ENCODE peak calls at places on chromosomes 1 and 21, in nine cellular contexts. One of them, this sample, is unnamed.

GRCh38 chr1:221309711-221310110 is 430.5 kb downstream of the HLX start:
- DNase-seq in endodermal cell: no peak
- DNase-seq in A549: no peak
- DNase-seq in substantia nigra: no peak
- DNase-seq in lung: no peak
- DNase-seq in OCI-LY7: no peak
- DNase-seq in IMR-90: no peak
- DNase-seq in psoas muscle: no peak
- DNase-seq in right lobe of liver: no peak
- DNase-seq in this sample: no peak

GRCh38 chr1:169892819-169893644 is 664 bp downstream of the SCYL3 start:
- DNase-seq in endodermal cell: no peak
- DNase-seq in A549: peak; percentile 21
- DNase-seq in substantia nigra: no peak
- DNase-seq in lung: peak; percentile 48
- DNase-seq in OCI-LY7: peak; percentile 11
- DNase-seq in IMR-90: peak; percentile 27
- DNase-seq in psoas muscle: no peak
- DNase-seq in right lobe of liver: no peak
- DNase-seq in this sample: peak; percentile 35

GRCh38 chr21:41821081-41821755 is 54.4 kb upstream of the RIPK4 start:
- DNase-seq in endodermal cell: no peak
- DNase-seq in A549: no peak
- DNase-seq in substantia nigra: no peak
- DNase-seq in lung: no peak
- DNase-seq in OCI-LY7: no peak
- DNase-seq in IMR-90: no peak
- DNase-seq in psoas muscle: no peak
- DNase-seq in right lobe of liver: no peak
- DNase-seq in this sample: no peak

GRCh38 chr1:70528591-70529333 is 117.7 kb downstream of the CTH start:
- DNase-seq in endodermal cell: peak; percentile 83
- DNase-seq in A549: peak; percentile 4
- DNase-seq in substantia nigra: no peak
- DNase-seq in lung: no peak
- DNase-seq in OCI-LY7: peak; percentile 26
- DNase-seq in IMR-90: peak; percentile 33
- DNase-seq in psoas muscle: no peak
- DNase-seq in right lobe of liver: no peak
- DNase-seq in this sample: no peak

GRCh38 chr1:1322952-1323351 is 1.5 kb downstream of the INTS11 start:
- DNase-seq in endodermal cell: no peak
- DNase-seq in A549: no peak
- DNase-seq in substantia nigra: no peak
- DNase-seq in lung: no peak
- DNase-seq in OCI-LY7: no peak
- DNase-seq in IMR-90: no peak
- DNase-seq in psoas muscle: no peak
- DNase-seq in right lobe of liver: no peak
- DNase-seq in this sample: no peak

GRCh38 chr1:184691719-184692324 is 62.8 kb downstream of the EDEM3 start:
- DNase-seq in endodermal cell: no peak
- DNase-seq in A549: peak; percentile 14
- DNase-seq in substantia nigra: no peak
- DNase-seq in lung: no peak
- DNase-seq in OCI-LY7: peak; percentile 24
- DNase-seq in IMR-90: peak; percentile 68
- DNase-seq in psoas muscle: no peak
- DNase-seq in right lobe of liver: no peak
- DNase-seq in this sample: no peak

GRCh38 chr1:29120955-29121485 is 2.7 kb downstream of the TMEM200B start:
- DNase-seq in endodermal cell: peak; percentile 94
- DNase-seq in A549: peak; percentile 41
- DNase-seq in substantia nigra: no peak
- DNase-seq in lung: no peak
- DNase-seq in OCI-LY7: peak; percentile 76
- DNase-seq in IMR-90: peak; percentile 16
- DNase-seq in psoas muscle: peak; percentile 66
- DNase-seq in right lobe of liver: no peak
- DNase-seq in this sample: no peak

GRCh38 chr1:83508485-83509151 is 490.3 kb downstream of the TTLL7 start:
- DNase-seq in endodermal cell: no peak
- DNase-seq in A549: no peak
- DNase-seq in substantia nigra: no peak
- DNase-seq in lung: no peak
- DNase-seq in OCI-LY7: no peak
- DNase-seq in IMR-90: peak; percentile 41
- DNase-seq in psoas muscle: no peak
- DNase-seq in right lobe of liver: no peak
- DNase-seq in this sample: no peak

GRCh38 chr1:184805667-184806295 is 51.1 kb upstream of the EDEM3 start:
- DNase-seq in endodermal cell: peak; percentile 96
- DNase-seq in A549: peak; percentile 76
- DNase-seq in substantia nigra: peak; percentile 70
- DNase-seq in lung: peak; percentile 87
- DNase-seq in OCI-LY7: peak; percentile 71
- DNase-seq in IMR-90: peak; percentile 83
- DNase-seq in psoas muscle: peak; percentile 93
- DNase-seq in right lobe of liver: peak; percentile 87
- DNase-seq in this sample: peak; percentile 73

GRCh38 chr1:70220015-70220414 is 1.2 kb upstream of the SRSF11 start:
- DNase-seq in endodermal cell: no peak
- DNase-seq in A549: no peak
- DNase-seq in substantia nigra: no peak
- DNase-seq in lung: no peak
- DNase-seq in OCI-LY7: peak; percentile 37
- DNase-seq in IMR-90: no peak
- DNase-seq in psoas muscle: no peak
- DNase-seq in right lobe of liver: no peak
- DNase-seq in this sample: no peak

GRCh38 chr1:24724345-24725208 is 20.7 kb upstream of the CLIC4 start:
- DNase-seq in endodermal cell: peak; percentile 86
- DNase-seq in A549: peak; percentile 87
- DNase-seq in substantia nigra: no peak
- DNase-seq in lung: no peak
- DNase-seq in OCI-LY7: no peak
- DNase-seq in IMR-90: peak; percentile 84
- DNase-seq in psoas muscle: no peak
- DNase-seq in right lobe of liver: no peak
- DNase-seq in this sample: no peak

GRCh38 chr1:24726741-24727140 is 18.5 kb upstream of the CLIC4 start:
- DNase-seq in endodermal cell: no peak
- DNase-seq in A549: no peak
- DNase-seq in substantia nigra: no peak
- DNase-seq in lung: no peak
- DNase-seq in OCI-LY7: peak; percentile 33
- DNase-seq in IMR-90: no peak
- DNase-seq in psoas muscle: no peak
- DNase-seq in right lobe of liver: no peak
- DNase-seq in this sample: no peak

GRCh38 chr1:24721533-24721932 is 23.7 kb upstream of the CLIC4 start:
- DNase-seq in endodermal cell: no peak
- DNase-seq in A549: no peak
- DNase-seq in substantia nigra: no peak
- DNase-seq in lung: no peak
- DNase-seq in OCI-LY7: no peak
- DNase-seq in IMR-90: no peak
- DNase-seq in psoas muscle: no peak
- DNase-seq in right lobe of liver: no peak
- DNase-seq in this sample: no peak

GRCh38 chr1:24727490-24728214 is 17.6 kb upstream of the CLIC4 start:
- DNase-seq in endodermal cell: no peak
- DNase-seq in A549: no peak
- DNase-seq in substantia nigra: no peak
- DNase-seq in lung: peak; percentile 64
- DNase-seq in OCI-LY7: peak; percentile 53
- DNase-seq in IMR-90: peak; percentile 93
- DNase-seq in psoas muscle: peak; percentile 63
- DNase-seq in right lobe of liver: peak; percentile 49
- DNase-seq in this sample: no peak

DNA sequence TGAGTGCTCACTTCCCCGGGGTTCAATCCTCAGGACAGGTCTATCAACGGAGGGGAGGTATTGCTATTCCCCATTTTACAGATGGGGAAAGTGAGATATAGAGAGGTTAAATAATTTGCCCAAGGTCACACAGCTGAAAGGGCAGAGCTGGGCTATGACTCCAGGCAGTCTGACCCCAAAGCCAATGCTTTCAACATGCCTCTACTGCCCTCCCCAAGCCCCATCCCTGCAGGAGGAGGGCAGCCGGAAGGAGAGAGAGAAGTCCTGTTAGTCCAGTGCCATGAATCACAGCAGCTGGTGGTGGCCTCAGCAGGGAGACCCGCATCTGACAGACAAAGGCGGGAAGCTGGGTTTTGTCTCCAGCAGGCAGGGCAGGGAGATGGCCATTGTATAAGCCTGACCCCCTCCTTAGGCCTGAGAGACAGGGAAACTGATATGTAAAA is 20.0 kb upstream of the CLIC4 start:
- DNase-seq in endodermal cell: peak; percentile 95
- DNase-seq in A549: no peak
- DNase-seq in substantia nigra: no peak
- DNase-seq in lung: no peak
- DNase-seq in OCI-LY7: no peak
- DNase-seq in IMR-90: peak; percentile 54
- DNase-seq in psoas muscle: no peak
- DNase-seq in right lobe of liver: no peak
- DNase-seq in this sample: no peak
- H3K27ac ChIP-seq in endodermal cell: peak overlapping the region; percentile 67
- H3K27ac ChIP-seq in A549: peak overlapping the region; percentile 59
- H3K27ac ChIP-seq in substantia nigra: peak overlapping the region; percentile 71
- H3K27ac ChIP-seq in lung: no peak overlapping the region
- H3K27ac ChIP-seq in OCI-LY7: no peak overlapping the region
- H3K27ac ChIP-seq in IMR-90: peak overlapping the region; percentile 86
- H3K27ac ChIP-seq in psoas muscle: no peak overlapping the region
- H3K27ac ChIP-seq in right lobe of liver: no peak overlapping the region
- H3K27ac ChIP-seq in this sample: peak overlapping the region; percentile 24

GRCh38 chr1:15411593-15412487 is 2.2 kb downstream of the EFHD2 start:
- DNase-seq in endodermal cell: peak; percentile 77
- DNase-seq in A549: no peak
- DNase-seq in substantia nigra: no peak
- DNase-seq in lung: peak; percentile 71
- DNase-seq in OCI-LY7: peak; percentile 77
- DNase-seq in IMR-90: peak; percentile 47
- DNase-seq in psoas muscle: peak; percentile 65
- DNase-seq in right lobe of liver: peak; percentile 62
- DNase-seq in this sample: no peak

GRCh38 chr1:15413563-15414449 is 4.1 kb downstream of the EFHD2 start:
- DNase-seq in endodermal cell: peak; percentile 67
- DNase-seq in A549: no peak
- DNase-seq in substantia nigra: no peak
- DNase-seq in lung: no peak
- DNase-seq in OCI-LY7: no peak
- DNase-seq in IMR-90: no peak
- DNase-seq in psoas muscle: no peak
- DNase-seq in right lobe of liver: no peak
- DNase-seq in this sample: no peak

GRCh38 chr1:15412843-15413242 is 3.2 kb downstream of the EFHD2 start:
- DNase-seq in endodermal cell: no peak
- DNase-seq in A549: no peak
- DNase-seq in substantia nigra: no peak
- DNase-seq in lung: no peak
- DNase-seq in OCI-LY7: no peak
- DNase-seq in IMR-90: no peak
- DNase-seq in psoas muscle: no peak
- DNase-seq in right lobe of liver: no peak
- DNase-seq in this sample: no peak

GRCh38 chr1:15410884-15411245 is 1.2 kb downstream of the EFHD2 start:
- DNase-seq in endodermal cell: peak; percentile 49
- DNase-seq in A549: no peak
- DNase-seq in substantia nigra: no peak
- DNase-seq in lung: no peak
- DNase-seq in OCI-LY7: no peak
- DNase-seq in IMR-90: no peak
- DNase-seq in psoas muscle: no peak
- DNase-seq in right lobe of liver: no peak
- DNase-seq in this sample: no peak

DNA sequence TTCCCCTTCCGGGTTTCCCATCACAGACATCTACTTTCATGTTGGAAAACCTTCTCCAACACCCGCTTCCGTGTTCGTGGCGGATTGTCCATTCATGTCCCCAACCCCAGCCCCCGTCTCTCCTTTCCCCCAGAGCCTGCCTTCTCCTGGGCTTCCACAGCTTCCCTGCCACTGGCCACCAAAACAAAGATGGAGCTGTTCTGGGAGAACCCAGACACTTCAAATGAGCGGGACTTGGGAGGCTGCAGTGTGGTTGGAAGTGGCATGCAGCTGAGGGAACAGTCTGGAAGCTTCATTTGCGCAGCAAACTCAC is 2.8 kb downstream of the EFHD2 start:
- DNase-seq in endodermal cell: no peak
- DNase-seq in A549: no peak
- DNase-seq in substantia nigra: no peak
- DNase-seq in lung: no peak
- DNase-seq in OCI-LY7: no peak
- DNase-seq in IMR-90: no peak
- DNase-seq in psoas muscle: no peak
- DNase-seq in right lobe of liver: no peak
- DNase-seq in this sample: no peak
- H3K27ac ChIP-seq in endodermal cell: no peak overlapping the region
- H3K27ac ChIP-seq in A549: peak overlapping the region; percentile 95
- H3K27ac ChIP-seq in substantia nigra: peak overlapping the region; percentile 49
- H3K27ac ChIP-seq in lung: no peak overlapping the region
- H3K27ac ChIP-seq in OCI-LY7: no peak overlapping the region
- H3K27ac ChIP-seq in IMR-90: no peak overlapping the region
- H3K27ac ChIP-seq in psoas muscle: no peak overlapping the region
- H3K27ac ChIP-seq in right lobe of liver: no peak overlapping the region
- H3K27ac ChIP-seq in this sample: no peak overlapping the region

DNA sequence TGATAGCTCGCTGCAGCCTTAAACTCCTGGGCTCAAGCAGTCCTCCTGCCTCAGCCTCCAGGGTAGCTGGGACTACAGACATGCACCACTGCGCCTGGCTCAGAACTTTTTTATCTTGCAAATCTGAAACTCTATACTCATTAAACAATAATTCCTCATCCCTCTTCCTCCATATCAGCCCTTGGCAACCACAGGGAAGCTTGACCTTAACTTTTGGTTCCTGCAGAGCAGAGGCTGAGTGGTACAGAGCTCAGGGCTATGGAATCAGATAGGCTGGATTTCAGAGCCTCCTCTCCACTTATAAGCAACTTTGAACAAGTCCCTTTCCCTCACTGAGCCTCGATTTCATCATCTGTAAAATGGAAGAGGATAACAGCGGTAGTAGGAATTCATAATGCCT is 47.4 kb downstream of the ECE1 start:
- DNase-seq in endodermal cell: no peak
- DNase-seq in A549: no peak
- DNase-seq in substantia nigra: no peak
- DNase-seq in lung: no peak
- DNase-seq in OCI-LY7: no peak
- DNase-seq in IMR-90: no peak
- DNase-seq in psoas muscle: no peak
- DNase-seq in right lobe of liver: no peak
- DNase-seq in this sample: no peak
- H3K27ac ChIP-seq in endodermal cell: no peak overlapping the region
- H3K27ac ChIP-seq in A549: no peak overlapping the region
- H3K27ac ChIP-seq in substantia nigra: no peak overlapping the region
- H3K27ac ChIP-seq in lung: no peak overlapping the region
- H3K27ac ChIP-seq in OCI-LY7: no peak overlapping the region
- H3K27ac ChIP-seq in IMR-90: no peak overlapping the region
- H3K27ac ChIP-seq in psoas muscle: no peak overlapping the region
- H3K27ac ChIP-seq in right lobe of liver: no peak overlapping the region
- H3K27ac ChIP-seq in this sample: no peak overlapping the region

DNA sequence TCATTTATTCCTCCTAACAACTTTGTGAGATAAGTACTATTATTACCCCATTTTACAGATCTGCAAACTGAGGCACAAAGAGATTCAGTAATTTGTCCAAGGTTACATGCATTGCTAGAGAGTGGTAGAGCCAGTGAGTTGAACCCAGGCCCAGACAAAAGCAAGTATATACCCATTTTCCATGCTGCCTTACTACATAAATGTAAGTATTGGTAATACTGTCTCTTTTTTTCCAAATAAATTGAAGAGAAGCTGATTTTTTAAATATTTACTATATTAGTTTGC is 33.8 kb upstream of the IRF2BP2 start:
- DNase-seq in endodermal cell: no peak
- DNase-seq in A549: no peak
- DNase-seq in substantia nigra: no peak
- DNase-seq in lung: no peak
- DNase-seq in OCI-LY7: no peak
- DNase-seq in IMR-90: no peak
- DNase-seq in psoas muscle: no peak
- DNase-seq in right lobe of liver: no peak
- DNase-seq in this sample: no peak
- H3K27ac ChIP-seq in endodermal cell: no peak overlapping the region
- H3K27ac ChIP-seq in A549: peak overlapping the region; percentile 73
- H3K27ac ChIP-seq in substantia nigra: no peak overlapping the region
- H3K27ac ChIP-seq in lung: no peak overlapping the region
- H3K27ac ChIP-seq in OCI-LY7: no peak overlapping the region
- H3K27ac ChIP-seq in IMR-90: no peak overlapping the region
- H3K27ac ChIP-seq in psoas muscle: no peak overlapping the region
- H3K27ac ChIP-seq in right lobe of liver: peak overlapping the region; percentile 26
- H3K27ac ChIP-seq in this sample: no peak overlapping the region

This sample was measured in caudate nucleus.